ENCODE peak calls at places on chromosome 1, in ten cellular contexts. Z is AG09309, S is HCT116, I is AG04450, X is foreskin fibroblast, K is HFF-Myc, B is mucosa of descending colon, A is IMR-90, Q is GM12864, V is endodermal cell. W is an unnamed sample.

GRCh38 chr1:236282159-236282716 is 480 bp upstream of the ERO1B start:
- DNase-seq in I (no peak), Z (no peak), X (no peak), B (no peak), Q (no peak), A (no peak), V (no peak), K (no peak), S (no peak), W (no peak)

GRCh38 chr1:33454646-33455282 is 17.7 kb upstream of the ZSCAN20 start:
- DNase-seq in A (no peak), Z (no peak), S (no peak), I (no peak), K (no peak), Q (no peak), X (no peak), V (peak; percentile 54), B (no peak), W (peak; percentile 28)

GRCh38 chr1:15627343-15627988 is 10.2 kb downstream of the DDI2 start:
- DNase-seq in A (peak; percentile 26), B (no peak), I (no peak), V (no peak), Z (no peak), K (peak; percentile 83), X (peak; percentile 18), S (no peak), Q (no peak), W (no peak)

GRCh38 chr1:227486559-227486958 is 76.8 kb upstream of the ZNF678 start:
- DNase-seq in S (no peak), A (no peak), Q (no peak), X (no peak), I (no peak), B (no peak), V (no peak), Z (no peak), K (no peak), W (no peak)

GRCh38 chr1:40313958-40314720 is 2.9 kb downstream of the COL9A2 start:
- DNase-seq in Z (no peak), B (no peak), S (no peak), I (no peak), V (no peak), A (no peak), K (no peak), X (no peak), Q (no peak), W (no peak)

GRCh38 chr1:2610036-2610720 is 22.6 kb downstream of the MMEL1 start:
- DNase-seq in Z (no peak), S (no peak), I (no peak), X (peak; percentile 18), A (no peak), K (no peak), Q (no peak), V (peak; percentile 37), B (no peak), W (peak; percentile 50)

GRCh38 chr1:145990249-145991097 is 5.9 kb downstream of the TXNIP start:
- DNase-seq in V (no peak), S (no peak), Q (no peak), I (no peak), A (no peak), K (no peak), X (peak; percentile 57), Z (no peak), B (peak; percentile 53), W (peak; percentile 65)

GRCh38 chr1:21012937-21013336 is 163.8 kb downstream of the EIF4G3 start:
- DNase-seq in V (no peak), Z (no peak), I (no peak), A (peak; percentile 12), B (no peak), Q (no peak), K (no peak), X (no peak), S (no peak), W (no peak)

DNA sequence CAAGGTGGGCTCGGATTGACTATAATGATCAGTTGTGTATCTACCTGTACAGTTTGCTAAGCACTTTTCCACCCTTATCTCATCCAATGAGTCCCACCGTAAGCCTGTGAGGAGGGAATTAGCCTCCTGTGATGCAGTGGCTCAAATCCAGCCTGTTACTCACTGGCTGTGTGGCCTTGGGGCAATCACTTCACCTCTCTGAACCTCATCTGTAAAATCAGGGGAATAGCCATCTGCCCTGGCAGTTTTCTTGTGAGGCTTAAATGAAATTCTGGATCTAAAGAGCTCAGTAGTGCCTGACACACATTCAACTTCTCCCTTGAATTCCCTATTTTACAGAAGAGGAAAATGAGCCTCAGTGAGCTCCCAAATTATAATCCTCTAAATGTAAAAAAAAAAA is 7.4 kb upstream of the EXTL1 start:
- DNase-seq in A (no peak), K (no peak), S (no peak), B (no peak), X (no peak), I (no peak), V (no peak), Z (no peak), Q (no peak), W (no peak)
- H3K4me3 ChIP-seq in A (no peak overlapping the region), K (no peak overlapping the region), S (no peak overlapping the region), B (no peak overlapping the region), X (no peak overlapping the region), I (no peak overlapping the region), V (no peak overlapping the region), Z (no peak overlapping the region), Q (no peak overlapping the region), W (no peak overlapping the region)

GRCh38 chr1:67190942-67191341 is 24.7 kb downstream of the IL23R start:
- DNase-seq in B (no peak), Q (no peak), I (no peak), V (no peak), Z (no peak), K (no peak), X (no peak), S (no peak), A (no peak), W (no peak)

GRCh38 chr1:67194209-67194863 is 28.1 kb downstream of the IL23R start:
- DNase-seq in K (no peak), V (no peak), Z (no peak), X (no peak), A (no peak), B (no peak), I (no peak), Q (no peak), S (no peak), W (no peak)

GRCh38 chr1:67191668-67192520 is 25.6 kb downstream of the IL23R start:
- DNase-seq in V (no peak), X (no peak), B (no peak), Z (no peak), A (no peak), K (no peak), S (no peak), Q (no peak), I (no peak), W (no peak)

GRCh38 chr1:67192902-67193301 is 26.6 kb downstream of the IL23R start:
- DNase-seq in I (no peak), S (no peak), X (no peak), Q (no peak), K (no peak), B (no peak), V (no peak), A (no peak), Z (no peak), W (no peak)

DNA sequence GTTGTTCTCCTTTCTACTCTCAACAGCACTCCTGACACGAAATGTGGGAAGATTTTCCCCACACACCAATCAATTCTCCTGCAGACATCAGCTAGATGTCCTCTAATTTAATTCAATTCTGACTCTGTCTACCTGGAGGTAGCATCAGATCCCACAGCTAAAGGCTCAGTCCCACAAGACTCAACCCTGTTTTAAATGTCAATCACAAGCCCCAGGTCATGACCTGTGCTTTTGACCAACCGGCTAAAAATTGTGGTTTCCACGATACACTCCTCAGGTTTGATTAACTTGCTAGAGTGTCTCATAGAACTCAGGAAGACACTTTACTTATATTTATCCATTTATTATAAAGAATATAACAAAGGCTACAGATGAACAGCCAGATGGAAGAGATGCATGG is 27.4 kb downstream of the IL23R start:
- DNase-seq in Z (no peak), I (no peak), B (no peak), V (no peak), X (no peak), K (no peak), A (no peak), Q (no peak), S (no peak), W (no peak)
- TF ChIP-seq CTCF in Z (no peak), I (no peak), B (no peak), V (no peak), X (no peak), K (no peak), A (no peak), Q (no peak), S (no peak), W (no peak)

GRCh38 chr1:23244362-23244761 is 27.1 kb upstream of the HTR1D start:
- DNase-seq in I (no peak), X (no peak), A (no peak), Z (no peak), K (no peak), B (no peak), Q (no peak), S (no peak), V (no peak), W (no peak)

GRCh38 chr1:23237516-23237915 is 20.2 kb upstream of the HTR1D start:
- DNase-seq in B (no peak), Z (no peak), K (no peak), V (no peak), A (no peak), Q (no peak), I (no peak), X (no peak), S (no peak), W (no peak)

GRCh38 chr1:23242414-23242813 is 25.1 kb upstream of the HTR1D start:
- DNase-seq in B (no peak), S (peak; percentile 2), K (no peak), V (no peak), Z (no peak), I (no peak), X (no peak), A (no peak), Q (no peak), W (no peak)

GRCh38 chr1:23238565-23238964 is 21.3 kb upstream of the HTR1D start:
- DNase-seq in Z (no peak), K (no peak), X (no peak), B (no peak), I (no peak), A (no peak), S (no peak), V (no peak), Q (no peak), W (no peak)

DNA sequence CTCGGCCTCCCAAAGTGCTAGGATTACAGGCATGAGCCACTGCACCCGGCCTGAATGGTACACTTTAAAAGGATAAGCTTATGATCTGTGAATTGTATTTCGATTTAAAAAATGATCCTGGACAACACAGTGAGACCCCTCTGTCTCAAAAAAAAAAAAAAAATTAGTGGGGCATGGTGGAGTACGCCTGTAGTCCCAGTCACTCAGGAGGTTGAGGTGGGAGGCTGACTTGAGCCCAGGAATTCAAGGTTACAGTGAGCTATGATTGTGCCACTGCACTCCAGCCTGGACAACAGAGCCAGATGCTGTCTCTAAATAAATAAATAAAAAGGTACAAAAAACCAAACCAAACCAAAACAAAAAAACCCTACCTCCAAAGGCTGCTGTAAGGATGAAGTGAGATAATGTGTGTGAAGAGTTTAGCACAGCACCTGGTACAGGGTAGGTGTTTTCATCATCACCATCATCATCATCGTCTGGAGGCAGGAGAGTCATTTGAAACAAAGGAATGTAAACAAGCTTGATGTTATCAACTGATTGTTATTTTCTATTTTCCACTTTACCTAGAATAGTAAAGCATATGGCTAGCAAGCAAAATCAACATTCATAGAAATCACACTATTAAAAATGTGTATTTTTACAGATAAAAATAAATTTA is 22.5 kb upstream of the HTR1D start:
- DNase-seq in A (no peak), V (no peak), K (no peak), I (no peak), X (no peak), S (no peak), Z (no peak), B (no peak), Q (no peak), W (no peak)
- H3K4me3 ChIP-seq in A (no peak overlapping the region), V (no peak overlapping the region), K (no peak overlapping the region), I (no peak overlapping the region), X (no peak overlapping the region), S (no peak overlapping the region), Z (no peak overlapping the region), B (no peak overlapping the region), Q (no peak overlapping the region), W (no peak overlapping the region)

GRCh38 chr1:161726631-161727342 is 5.4 kb downstream of the FCRLB start:
- DNase-seq in V (peak; percentile 95), S (peak; percentile 56), Q (no peak), I (peak; percentile 69), A (peak; percentile 79), X (peak; percentile 85), K (no peak), Z (no peak), B (peak; percentile 84), W (peak; percentile 94)
- TF ChIP-seq CTCF in V (no peak), S (no peak), Q (no peak), I (peak; percentile 8), A (no peak), X (no peak), K (no peak), Z (no peak), B (no peak), W (no peak)